ENCODE peak calls at places on chromosomes 4 and X, in six cellular contexts. A is NB4, Z is MCF 10A, C is RWPE2, I is bronchial epithelial cell, L is endodermal cell. D is an unnamed sample.

GRCh38 chr4:69713593-69713992 is 46.8 kb downstream of the SULT1B1 start:
- DNase-seq in A (peak; percentile 42), Z (peak; percentile 78), C (no peak), I (peak; percentile 69), L (no peak), D (no peak)

GRCh38 chr4:157824006-157824405 is 348.8 kb downstream of the GASK1B start:
- DNase-seq in A (no peak), Z (peak; percentile 97), C (no peak), I (peak; percentile 14), L (no peak), D (no peak)

GRCh38 chr4:7156273-7157139 is 35.8 kb upstream of the SORCS2 start:
- DNase-seq in A (no peak), Z (no peak), C (peak; percentile 42), I (no peak), L (peak; percentile 87), D (peak; percentile 26)

GRCh38 chr4:162891788-162892707 is 274.6 kb downstream of the NAF1 start:
- DNase-seq in A (peak; percentile 59), Z (no peak), C (no peak), I (peak; percentile 1), L (no peak), D (no peak)

GRCh38 chr4:181796502-181796901 is 446.7 kb upstream of the TENM3 start:
- DNase-seq in A (peak; percentile 7), Z (peak; percentile 97), C (peak; percentile 81), I (peak; percentile 77), L (no peak), D (peak; percentile 85)

GRCh38 chr4:47465008-47465407 is 1.5 kb upstream of the COMMD8 start:
- DNase-seq in A (peak; percentile 33), Z (no peak), C (no peak), I (peak; percentile 60), L (no peak), D (no peak)

GRCh38 chr4:187814737-187815465 is 180.7 kb upstream of the ZFP42 start:
- DNase-seq in A (no peak), Z (no peak), C (no peak), I (no peak), L (no peak), D (no peak)

GRCh38 chr4:7944568-7945220 is 5.0 kb upstream of the AFAP1 start:
- DNase-seq in A (no peak), Z (no peak), C (no peak), I (no peak), L (no peak), D (no peak)

GRCh38 chr4:180160195-180160985 is 2082.8 kb upstream of the TENM3 start:
- DNase-seq in A (no peak), Z (no peak), C (no peak), I (no peak), L (no peak), D (no peak)

GRCh38 chr4:11585506-11585905 is 156.8 kb upstream of the HS3ST1 start:
- DNase-seq in A (no peak), Z (peak; percentile 60), C (no peak), I (peak; percentile 80), L (no peak), D (no peak)

GRCh38 chr4:23083391-23083790 is 390.7 kb downstream of the GBA3 start:
- DNase-seq in A (no peak), Z (no peak), C (no peak), I (no peak), L (no peak), D (no peak)

GRCh38 chr4:4267981-4268380 is 20.0 kb upstream of the TMEM128 start:
- DNase-seq in A (no peak), Z (peak; percentile 65), C (no peak), I (no peak), L (no peak), D (peak; percentile 12)

GRCh38 chr4:152342293-152342692 is 193.6 kb downstream of the FBXW7 start:
- DNase-seq in A (no peak), Z (peak; percentile 25), C (no peak), I (no peak), L (no peak), D (peak; percentile 52)

GRCh38 chr4:169132561-169133305 is 122.7 kb upstream of the CBR4 start:
- DNase-seq in A (no peak), Z (no peak), C (no peak), I (no peak), L (no peak), D (no peak)

GRCh38 chrX:132415012-132415411 is 73.8 kb downstream of the MBNL3 start:
- DNase-seq in A (no peak), Z (no peak), C (no peak), I (no peak), L (no peak), D (no peak)

GRCh38 chrX:132411310-132411977 is 77.4 kb downstream of the MBNL3 start:
- DNase-seq in A (no peak), Z (no peak), C (no peak), I (no peak), L (no peak), D (no peak)

GRCh38 chrX:132412208-132412607 is 76.6 kb downstream of the MBNL3 start:
- DNase-seq in A (no peak), Z (no peak), C (no peak), I (no peak), L (peak; percentile 85), D (no peak)

GRCh38 chrX:132414404-132414803 is 74.4 kb downstream of the MBNL3 start:
- DNase-seq in A (no peak), Z (no peak), C (no peak), I (no peak), L (no peak), D (no peak)

GRCh38 chrX:132413459-132413858 is 75.4 kb downstream of the MBNL3 start:
- DNase-seq in A (peak; percentile 19), Z (no peak), C (no peak), I (no peak), L (peak; percentile 82), D (no peak)
- TF ChIP-seq CTCF in A (no peak), Z (no peak), C (no peak), I (no peak), L (peak; percentile 82), D (no peak)

GRCh38 chrX:155864655-155865054 is 16.5 kb upstream of the VAMP7 start:
- DNase-seq in A (peak; percentile 21), Z (peak; percentile 14), C (no peak), I (no peak), L (no peak), D (no peak)
- TF ChIP-seq CTCF in A (peak; percentile 6), Z (no peak), C (peak; percentile 27), I (no peak), L (peak; percentile 55), D (no peak)

DNA sequence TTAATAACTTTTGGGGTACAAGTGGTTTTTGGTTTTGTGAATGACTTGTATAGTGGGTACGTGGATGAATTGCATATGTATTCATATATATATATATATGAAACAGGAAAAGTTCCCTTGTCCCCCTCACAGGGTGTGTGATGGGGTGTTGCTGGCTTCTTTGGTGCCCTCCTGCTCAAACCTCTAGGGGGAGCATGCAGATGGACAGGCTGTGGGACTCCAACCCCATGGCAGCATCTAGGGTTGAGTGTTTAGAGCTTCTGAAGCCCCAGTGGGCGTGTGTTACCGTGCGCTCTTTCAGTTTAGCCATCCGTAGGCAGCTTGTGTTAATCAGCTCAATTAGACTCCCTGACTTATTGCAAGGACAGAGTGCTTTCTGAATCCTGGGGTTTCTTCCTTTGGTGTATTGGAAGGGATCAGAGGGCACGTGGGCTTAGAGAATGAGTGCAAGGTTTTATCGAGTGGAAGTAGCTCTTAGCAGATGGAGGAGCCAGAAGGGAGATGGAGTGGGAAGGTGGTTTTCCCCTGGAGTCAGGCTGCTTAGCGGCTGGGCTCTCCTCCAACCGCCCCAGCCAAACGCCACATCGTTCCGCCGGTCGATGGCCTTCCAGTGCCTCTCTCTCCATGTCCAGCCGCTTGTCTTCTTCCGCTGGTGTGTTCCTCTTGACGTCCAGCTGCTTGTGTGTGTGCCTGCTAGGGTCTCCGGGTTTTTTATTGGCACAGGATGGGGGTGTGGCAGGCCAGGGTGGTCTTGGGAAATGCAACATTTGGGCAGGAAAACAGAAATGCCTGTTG is 674.4 kb upstream of the LCORL start:
- DNase-seq in A (peak; percentile 36), Z (no peak), C (no peak), I (no peak), L (peak; percentile 43), D (no peak)
- TF ChIP-seq CTCF in A (peak; percentile 58), Z (no peak), C (peak; percentile 15), I (no peak), L (peak; percentile 65), D (peak; percentile 47)

DNA sequence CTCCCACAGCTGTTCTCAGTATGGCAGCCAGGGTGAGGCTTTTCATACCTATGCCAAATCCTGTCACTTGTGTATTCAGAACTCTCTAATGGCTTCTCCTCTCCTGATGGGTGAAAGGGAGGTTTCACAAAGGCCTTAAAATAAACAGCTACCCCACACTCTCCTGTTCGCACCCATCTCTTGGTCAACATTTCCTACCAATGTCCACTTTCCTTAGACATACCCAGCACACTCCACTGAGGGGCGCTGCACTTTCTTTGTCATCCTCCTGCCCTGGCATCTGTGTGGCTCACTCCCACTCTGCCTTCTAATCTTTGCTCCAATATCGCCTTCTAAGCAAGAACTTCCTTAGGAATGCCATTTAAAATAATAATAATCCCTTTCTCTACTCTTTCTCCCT is 313.3 kb downstream of the PPP3CA start:
- DNase-seq in A (peak; percentile 8), Z (no peak), C (no peak), I (no peak), L (peak; percentile 72), D (no peak)
- TF ChIP-seq CTCF in A (peak; percentile 15), Z (no peak), C (no peak), I (no peak), L (peak; percentile 72), D (peak; percentile 20)

GRCh38 chrX:131331152-131331551 is 42.0 kb upstream of the IGSF1 start:
- DNase-seq in A (peak; percentile 0), Z (no peak), C (no peak), I (no peak), L (no peak), D (no peak)
- TF ChIP-seq CTCF in A (no peak), Z (no peak), C (no peak), I (no peak), L (peak; percentile 73), D (no peak)

GRCh38 chrX:1537031-1537715 is at the start of gene P2RY8:
- DNase-seq in A (peak; percentile 95), Z (peak; percentile 63), C (no peak), I (peak; percentile 1), L (no peak), D (peak; percentile 28)
- TF ChIP-seq CTCF in A (no peak), Z (no peak), C (no peak), I (no peak), L (no peak), D (no peak)

GRCh38 chr4:2930821-2931764 is 32.1 kb downstream of the NOP14 start:
- DNase-seq in A (peak; percentile 34), Z (no peak), C (peak; percentile 70), I (no peak), L (peak; percentile 69), D (no peak)
- TF ChIP-seq CTCF in A (peak; percentile 15), Z (peak; percentile 26), C (no peak), I (peak; percentile 39), L (peak; percentile 69), D (peak; percentile 20)

D was measured in brain microvascular endothelial cell.